ENCODE peak calls at places on chromosomes 2 and 18, in five cellular contexts. A, P, Q, L and V are unnamed samples. For H3K9me3, the result is how much of the 10 kb centered on the place peaks cover.

GRCh38 chr18:23816740-23817139 is 127.5 kb downstream of the LAMA3 start:
- DNase-seq in P (no peak), A (no peak), Q (no peak), L (no peak), V (no peak)

GRCh38 chr2:20099780-20100179 is 48.4 kb upstream of the LAPTM4A start:
- DNase-seq in L (no peak), A (no peak), P (no peak), Q (no peak), V (no peak)

GRCh38 chr2:11945139-11946126 is 199.0 kb downstream of the LPIN1 start:
- DNase-seq in A (no peak), P (no peak), Q (no peak), L (no peak), V (no peak)

GRCh38 chr2:156615836-156616322 is 179.7 kb downstream of the GPD2 start:
- DNase-seq in A (no peak), P (no peak), Q (no peak), L (no peak), V (no peak)

GRCh38 chr2:104863585-104864279 is 9.8 kb downstream of the POU3F3 start:
- DNase-seq in Q (peak), P (no peak), A (no peak), L (no peak), V (no peak)

GRCh38 chr18:48913201-48913600 is 37.6 kb downstream of the SMAD7 start:
- DNase-seq in P (no peak), Q (no peak), L (peak), A (no peak), V (no peak)

GRCh38 chr18:8264861-8265411 is 344.3 kb upstream of the RAB12 start:
- DNase-seq in P (peak), Q (no peak), A (no peak), L (no peak), V (no peak)

GRCh38 chr18:45343365-45343764 is 271.9 kb upstream of the SLC14A2 start:
- DNase-seq in L (no peak), Q (no peak), P (no peak), A (no peak), V (no peak)

GRCh38 chr18:50924372-50924771 is 43.5 kb upstream of the ELAC1 start:
- DNase-seq in P (no peak), L (no peak), Q (no peak), A (no peak), V (no peak)

GRCh38 chr2:212402316-212402715 is 136.3 kb downstream of the ERBB4 start:
- DNase-seq in A (no peak), Q (no peak), L (no peak), P (no peak), V (no peak)

GRCh38 chr2:9704600-9704999 is 73.8 kb upstream of the YWHAQ start:
- DNase-seq in P (no peak), A (no peak), Q (no peak), L (no peak), V (no peak)

GRCh38 chr2:19137433-19137832 is 221.0 kb downstream of the OSR1 start:
- DNase-seq in P (no peak), L (no peak), A (no peak), Q (no peak), V (no peak)

GRCh38 chr2:23916727-23917458 is 10.0 kb downstream of the ATAD2B start:
- DNase-seq in P (no peak), L (peak), Q (no peak), A (no peak), V (peak)

GRCh38 chr2:100504542-100504941 is 34.3 kb downstream of the NMS start:
- DNase-seq in Q (no peak), L (no peak), P (no peak), A (no peak), V (no peak)

GRCh38 chr2:8671802-8672201 is 10.1 kb upstream of the ID2 start:
- DNase-seq in A (no peak), L (peak), Q (no peak), P (no peak), V (no peak)

GRCh38 chr2:119647440-119648169 is 31.4 kb upstream of the TMEM177 start:
- DNase-seq in P (peak), Q (no peak), A (no peak), L (peak), V (peak)

GRCh38 chr18:46174317-46175039 is 70.3 kb downstream of the HAUS1 start:
- DNase-seq in P (peak), A (peak), Q (peak), L (peak), V (peak)

GRCh38 chr2:95215018-95215612 is 7.8 kb downstream of the ZNF892 start:
- DNase-seq in P (peak), L (no peak), Q (no peak), A (no peak), V (no peak)
- H3K9me3 ChIP-seq in P (under half), L (half or more), Q (half or more), A (half or more), V (half or more)

DNA sequence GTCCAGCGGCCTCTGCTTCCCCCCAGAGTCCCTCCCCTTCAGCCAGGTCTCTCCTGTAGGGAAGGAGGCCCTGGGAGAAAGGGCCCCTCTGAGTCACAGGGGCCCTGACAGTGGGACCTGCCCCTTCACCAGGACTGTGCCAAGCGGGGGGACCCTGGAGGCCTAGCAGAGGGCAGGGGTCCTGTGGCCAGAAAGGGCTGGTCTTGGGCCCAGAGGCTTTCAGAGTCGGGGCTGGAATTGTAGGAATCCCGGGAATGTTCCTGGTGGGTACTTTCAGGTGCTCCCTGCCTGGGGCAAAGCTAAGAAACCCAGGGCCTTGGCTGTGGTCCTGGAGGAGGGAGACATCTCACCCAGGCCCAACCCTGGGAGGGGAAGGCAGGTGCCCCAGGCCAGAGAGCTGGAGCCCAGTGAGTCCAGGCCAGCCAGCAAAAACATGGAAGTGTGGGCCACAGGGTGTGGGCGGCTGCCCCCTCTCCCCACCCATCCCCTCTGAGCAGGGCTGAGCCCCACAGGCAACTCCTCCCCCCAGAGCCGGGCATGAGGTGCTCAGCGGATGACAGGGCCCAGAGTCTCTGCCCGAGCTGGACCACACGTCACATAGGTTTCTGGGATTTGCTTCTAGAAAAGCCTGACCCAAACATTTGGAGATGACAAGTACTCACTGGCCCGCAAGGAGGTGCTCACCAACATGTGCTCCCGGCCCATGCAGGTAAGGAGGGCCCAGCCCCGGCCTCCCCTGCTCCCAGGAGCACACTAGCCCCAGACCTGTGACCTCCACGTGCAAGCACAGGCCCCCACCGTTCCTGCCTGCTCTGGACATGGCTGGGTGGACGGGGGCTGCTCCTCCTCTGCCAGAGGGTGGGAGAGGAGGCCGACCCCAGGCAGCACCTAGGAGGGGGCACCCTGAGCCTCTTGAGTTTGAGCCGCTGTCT is 48.2 kb upstream of the ALPP start:
- DNase-seq in Q (peak), L (no peak), P (no peak), A (no peak), V (no peak)
- H2AFZ ChIP-seq in Q (no peak), L (no peak), P (no peak), A (no peak), V (no peak)

GRCh38 chr2:445896-446295 is 158.0 kb upstream of the ALKAL2 start:
- DNase-seq in L (no peak), Q (no peak), A (no peak), P (no peak), V (no peak)
- H3K9me3 ChIP-seq in L (under half), Q (under half), A (under half), P (under half), V (under half)

GRCh38 chr2:74917702-74918619 is 40.5 kb upstream of the POLE4 start:
- DNase-seq in A (no peak), Q (no peak), L (no peak), P (peak), V (peak)
- H2AFZ ChIP-seq in A (no peak), Q (no peak), L (no peak), P (no peak), V (no peak)